ENCODE peak calls at places on chromosomes 12 and 14, in ten cellular contexts. Y is NCI-H774; I is effector memory CD8-positive, alpha-beta T cell; M is AG04450; K is left cardiac atrium; S is endothelial cell; B is activated CD8-positive, alpha-beta memory T cell treated with anti-CD3 and anti-CD28 coated beads, Interleukin-2, amount 50 U/mL, for 4 hours; Z is activated T-cell treated with anti-CD3 and anti-CD28 coated beads, Interleukin-2, amount 50 U/mL, for 4 hours; N is choroid plexus epithelial cell; R is cardiac fibroblast. D is an unnamed sample.

GRCh38 chr12:50248883-50249282 is 34.4 kb downstream of the LIMA1 start:
- DNase-seq in S (no peak), Z (no peak), M (no peak), Y (no peak), I (no peak), N (no peak), K (no peak), B (no peak), R (no peak), D (no peak)

GRCh38 chr12:61610143-61610542 is 650.1 kb upstream of the USP15 start:
- DNase-seq in Z (no peak), K (no peak), N (no peak), S (no peak), R (no peak), B (no peak), M (no peak), Y (no peak), I (no peak), D (no peak)

GRCh38 chr14:91770185-91770584 is 38.3 kb upstream of the CATSPERB start:
- DNase-seq in M (no peak), N (no peak), Z (no peak), Y (no peak), K (no peak), B (no peak), S (no peak), I (no peak), R (no peak), D (no peak)

GRCh38 chr12:84757978-84758377 is 154.6 kb downstream of the SLC6A15 start:
- DNase-seq in M (no peak), S (no peak), N (peak), R (peak), Y (no peak), B (no peak), Z (no peak), K (no peak), I (no peak), D (no peak)

GRCh38 chr14:52875707-52876106 is 75.1 kb downstream of the FERMT2 start:
- DNase-seq in K (no peak), I (no peak), Z (no peak), M (no peak), B (no peak), S (no peak), Y (no peak), N (no peak), R (peak), D (no peak)

GRCh38 chr12:810635-811415 is 58.4 kb downstream of the WNK1 start:
- DNase-seq in I (no peak), Y (no peak), M (no peak), Z (no peak), K (no peak), R (no peak), S (no peak), N (no peak), B (no peak), D (no peak)

GRCh38 chr12:110197003-110197402 is 72.8 kb downstream of the IFT81 start:
- DNase-seq in R (no peak), N (no peak), B (no peak), M (no peak), S (no peak), I (no peak), Z (no peak), Y (no peak), K (no peak), D (no peak)

GRCh38 chr12:27924350-27925140 is 48.0 kb downstream of the PTHLH start:
- DNase-seq in Z (no peak), S (no peak), N (peak), Y (no peak), I (no peak), M (no peak), B (no peak), K (no peak), R (no peak), D (no peak)

GRCh38 chr12:131699434-131699833 is 11.5 kb upstream of the SFSWAP start:
- DNase-seq in R (no peak), B (no peak), I (no peak), N (peak), M (no peak), K (no peak), Z (no peak), Y (no peak), S (no peak), D (no peak)

GRCh38 chr12:70643927-70644326 is 6.7 kb upstream of the PTPRB start:
- DNase-seq in N (no peak), M (no peak), K (no peak), S (no peak), Y (no peak), B (no peak), R (no peak), I (no peak), Z (no peak), D (no peak)

GRCh38 chr12:54277823-54278276 is 2.1 kb downstream of the CBX5 start:
- DNase-seq in Y (no peak), R (peak), K (no peak), I (no peak), M (no peak), B (no peak), Z (no peak), N (peak), S (no peak), D (no peak)

D was measured in CD4-positive, CD25-positive, alpha-beta regulatory T cell.